ENCODE peak calls at places on chromosomes 4 and X, in nine cellular contexts. N is caudate nucleus, K is dorsolateral prefrontal cortex, U is H7, E is NCI-H1092, V is occipital lobe, C is K562, J is hepatic stellate cell, M is T-helper 2 cell. F is an unnamed sample.

GRCh38 chr4:5052424-5052702 is 1.1 kb downstream of the STK32B start:
- DNase-seq in M (no peak), N (no peak), J (no peak), U (peak), E (no peak), V (no peak), C (no peak), K (no peak), F (no peak)

GRCh38 chrX:7143076-7143475 is 4.4 kb upstream of the STS start:
- DNase-seq in J (no peak), E (no peak), U (no peak), M (no peak), N (no peak), K (no peak), C (no peak), V (no peak), F (no peak)

GRCh38 chrX:122572461-122572860 is 611.6 kb upstream of the GRIA3 start:
- DNase-seq in C (no peak), E (no peak), V (no peak), J (no peak), U (no peak), N (no peak), M (no peak), K (no peak), F (no peak)

GRCh38 chr4:41121906-41122305 is 92.4 kb downstream of the APBB2 start:
- DNase-seq in C (no peak), U (no peak), J (no peak), E (no peak), M (no peak), N (no peak), V (no peak), K (no peak), F (no peak)

GRCh38 chr4:10684631-10685030 is at the start of gene CLNK:
- DNase-seq in N (no peak), M (no peak), K (no peak), C (no peak), V (no peak), E (no peak), U (no peak), J (no peak), F (no peak)

GRCh38 chr4:103207673-103208072 is 9.5 kb upstream of the CENPE start:
- DNase-seq in E (no peak), V (no peak), N (no peak), M (no peak), C (peak), U (peak), J (no peak), K (no peak), F (no peak)

GRCh38 chrX:64184396-64184795 is 21.1 kb downstream of the AMER1 start:
- DNase-seq in C (no peak), U (peak), K (no peak), E (no peak), N (no peak), V (no peak), J (no peak), M (no peak), F (no peak)

GRCh38 chr4:73520821-73521220 is 39.3 kb downstream of the AFM start:
- DNase-seq in E (no peak), M (no peak), J (peak), C (no peak), N (no peak), U (peak), K (no peak), V (no peak), F (no peak)

GRCh38 chrX:128929281-128930057 is 593.8 kb downstream of the SMARCA1 start:
- DNase-seq in U (no peak), M (no peak), E (peak), C (no peak), V (no peak), J (no peak), K (no peak), N (no peak), F (no peak)

GRCh38 chr4:84908876-84909275 is 57.6 kb downstream of the WDFY3 start:
- DNase-seq in K (no peak), J (no peak), C (no peak), V (no peak), U (no peak), M (no peak), E (no peak), N (no peak), F (no peak)

GRCh38 chr4:100290585-100290984 is 100.3 kb upstream of the DDIT4L start:
- DNase-seq in K (no peak), N (no peak), M (no peak), C (no peak), V (no peak), E (no peak), J (no peak), U (no peak), F (no peak)

GRCh38 chr4:158808399-158808798 is 39.6 kb downstream of the FNIP2 start:
- DNase-seq in V (no peak), E (no peak), J (no peak), M (no peak), C (no peak), N (no peak), U (no peak), K (no peak), F (no peak)

GRCh38 chrX:153459976-153460375 is 10.4 kb downstream of the HAUS7 start:
- DNase-seq in C (no peak), J (peak), E (no peak), M (no peak), V (no peak), U (no peak), N (no peak), K (no peak), F (no peak)

GRCh38 chr4:126405369-126405982 is 1090.7 kb downstream of the FAT4 start:
- DNase-seq in M (no peak), J (no peak), N (no peak), K (no peak), V (no peak), E (no peak), C (no peak), U (peak), F (peak)

GRCh38 chr4:5460106-5460801 is 248.1 kb downstream of the EVC2 start:
- DNase-seq in M (no peak), E (peak), U (peak), N (no peak), J (peak), K (no peak), C (peak), V (no peak), F (no peak)

GRCh38 chr4:154559141-154559841 is 3.5 kb upstream of the FGB start:
- DNase-seq in K (no peak), U (peak), J (peak), V (no peak), C (peak), N (no peak), M (no peak), E (no peak), F (peak)

GRCh38 chr4:27429260-27429970 is 568.8 kb downstream of the STIM2 start:
- DNase-seq in M (no peak), N (no peak), K (no peak), E (no peak), J (no peak), V (no peak), U (no peak), C (no peak), F (no peak)

GRCh38 chr4:138085956-138086355 is 156.2 kb downstream of the SLC7A11 start:
- DNase-seq in J (no peak), K (no peak), V (no peak), M (no peak), N (no peak), U (no peak), C (no peak), E (no peak), F (no peak)

GRCh38 chr4:127997534-127998388 is 32.6 kb downstream of the ABHD18 start:
- DNase-seq in U (no peak), K (no peak), E (no peak), C (no peak), N (no peak), J (no peak), V (no peak), M (no peak), F (peak)

GRCh38 chr4:62162606-62163005 is 962.5 kb downstream of the ADGRL3 start:
- DNase-seq in N (no peak), U (no peak), J (no peak), C (no peak), M (no peak), K (no peak), V (no peak), E (no peak), F (no peak)

GRCh38 chr4:20832821-20833220 is 132.6 kb downstream of the PACRGL start:
- DNase-seq in N (no peak), M (no peak), J (peak), U (no peak), C (no peak), K (no peak), V (no peak), E (no peak), F (no peak)

GRCh38 chrX:50629774-50630173 is 159.1 kb upstream of the DGKK start:
- DNase-seq in N (no peak), V (no peak), C (no peak), K (no peak), E (no peak), U (no peak), J (no peak), M (no peak), F (no peak)

GRCh38 chrX:110145854-110146253 is 142.9 kb downstream of the TMEM164 start:
- DNase-seq in J (peak), E (no peak), U (no peak), N (peak), K (no peak), C (peak), M (no peak), V (peak), F (peak)

GRCh38 chrX:40299502-40300118 is 201.9 kb upstream of the BCOR start:
- DNase-seq in C (no peak), J (no peak), E (no peak), N (no peak), K (no peak), U (no peak), V (no peak), M (no peak), F (no peak)

GRCh38 chr4:174604198-174604597 is 81.9 kb upstream of the HPGD start:
- DNase-seq in M (no peak), N (no peak), C (peak), J (no peak), U (no peak), K (no peak), V (no peak), E (no peak), F (no peak)

GRCh38 chr4:7074423-7074822 is 6.6 kb upstream of the GRPEL1 start:
- DNase-seq in C (no peak), E (no peak), M (no peak), K (no peak), U (no peak), V (no peak), J (no peak), N (no peak), F (no peak)

GRCh38 chrX:118644378-118644777 is 83.0 kb upstream of the IL13RA1 start:
- DNase-seq in C (peak), K (no peak), N (no peak), E (no peak), J (peak), M (no peak), U (no peak), V (no peak), F (peak)

GRCh38 chr4:176927664-176928063 is 134.9 kb upstream of the VEGFC start:
- DNase-seq in K (no peak), V (no peak), C (no peak), J (peak), N (no peak), M (no peak), E (no peak), U (no peak), F (no peak)

GRCh38 chr4:48779998-48780866 is at the start of gene FRYL:
- DNase-seq in M (peak), N (peak), C (peak), K (peak), U (peak), E (peak), J (peak), V (peak), F (peak)